ENCODE peak calls at places on chromosomes 7 and 10, in ten cellular contexts. T is mammary epithelial cell; L is GM12878; W is WTC11; S is activated CD8-positive, alpha-beta T cell treated with anti-CD3 and anti-CD28 coated beads for 36 hours; B is HL-60; Q is RWPE1; U is Calu3; F is astrocyte of the spinal cord; X is AG09319. C is an unnamed sample.
A peak's percentile ranks its signal among the peaks of the same experiment; 100 is the strongest.

GRCh38 chr7:70506463-70506862 is 625.5 kb upstream of the GALNT17 start:
- DNase-seq in S (peak; percentile 20), Q (no peak), T (no peak), X (no peak), U (no peak), L (no peak), F (no peak), B (no peak), W (peak; percentile 42), C (no peak)

GRCh38 chr7:4185736-4186512 is 496.2 kb upstream of the FOXK1 start:
- DNase-seq in X (no peak), S (no peak), T (no peak), B (no peak), Q (no peak), U (no peak), W (no peak), F (no peak), L (no peak), C (no peak)

GRCh38 chr7:154898973-154899855 is 103.7 kb downstream of the PAXIP1 start:
- DNase-seq in X (no peak), S (no peak), Q (no peak), F (no peak), L (no peak), U (no peak), B (no peak), T (no peak), W (no peak), C (no peak)

GRCh38 chr10:112402917-112403316 is 29.0 kb downstream of the ACSL5 start:
- DNase-seq in U (no peak), W (no peak), B (no peak), Q (no peak), F (no peak), S (no peak), X (no peak), L (no peak), T (no peak), C (no peak)

GRCh38 chr10:76329891-76330575 is 898.6 kb downstream of the LRMDA start:
- DNase-seq in X (no peak), F (peak; percentile 54), Q (peak; percentile 68), U (no peak), T (peak; percentile 54), L (no peak), S (no peak), B (no peak), W (no peak), C (no peak)

GRCh38 chr10:77274046-77274795 is 363.4 kb downstream of the KCNMA1 start:
- DNase-seq in W (no peak), T (peak; percentile 80), U (no peak), Q (peak; percentile 59), B (no peak), S (no peak), L (no peak), F (no peak), X (no peak), C (no peak)

GRCh38 chr7:10100572-10100971 is 873.1 kb upstream of the PHF14 start:
- DNase-seq in F (no peak), X (no peak), L (no peak), B (no peak), S (no peak), Q (no peak), U (no peak), W (no peak), T (no peak), C (no peak)

GRCh38 chr7:7898155-7898554 is 70.4 kb upstream of the GLCCI1 start:
- DNase-seq in L (no peak), S (no peak), X (no peak), T (no peak), U (no peak), Q (no peak), F (no peak), W (no peak), B (no peak), C (no peak)

DNA sequence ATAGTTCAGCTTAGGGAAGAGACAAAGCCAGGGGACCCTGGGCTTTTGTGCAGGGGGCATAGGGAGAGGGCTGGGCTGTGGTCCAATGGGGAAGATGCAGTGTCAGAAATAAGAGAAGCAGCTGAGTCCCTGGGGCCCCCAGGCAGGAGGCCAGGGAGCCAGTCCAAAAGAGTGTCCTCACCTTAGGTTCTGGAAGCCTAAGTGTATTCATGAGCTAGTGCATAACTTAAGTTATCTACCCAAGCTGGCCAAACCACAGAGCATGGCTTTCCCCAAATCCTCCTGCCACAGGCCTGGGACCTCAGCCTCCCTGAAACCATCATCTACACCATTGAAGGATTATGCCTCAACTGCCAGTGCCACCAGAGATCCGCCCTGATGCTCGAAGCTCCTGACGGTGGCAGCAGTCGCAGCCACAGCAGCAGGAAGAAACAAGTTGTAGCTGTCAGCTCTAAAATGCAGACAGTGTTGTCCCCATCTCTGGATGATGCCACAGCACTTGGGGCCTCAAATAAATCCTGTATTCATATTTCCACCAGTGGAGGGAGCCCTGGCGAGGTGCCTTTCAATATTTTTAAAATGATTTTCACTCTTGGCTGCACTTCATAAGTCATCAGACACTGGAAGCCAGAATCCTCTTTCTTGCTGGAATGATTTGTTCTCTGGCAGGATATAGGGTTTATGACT is 574.6 kb downstream of the GRID1 start:
- DNase-seq in T (no peak), S (peak; percentile 7), W (no peak), F (peak; percentile 1), X (no peak), B (no peak), U (peak; percentile 6), L (no peak), Q (no peak), C (no peak)
- TF ChIP-seq CTCF in T (no peak), S (no peak), W (no peak), F (peak; percentile 14), X (no peak), B (no peak), U (no peak), L (peak; percentile 31), Q (no peak), C (no peak)

GRCh38 chr10:86135191-86135590 is 231.4 kb downstream of the GRID1 start:
- DNase-seq in T (no peak), B (no peak), S (no peak), W (no peak), Q (no peak), L (no peak), X (no peak), F (no peak), U (no peak), C (no peak)

GRCh38 chr10:86138551-86139065 is 228.0 kb downstream of the GRID1 start:
- DNase-seq in F (no peak), T (no peak), U (no peak), X (no peak), B (no peak), L (no peak), Q (no peak), W (no peak), S (no peak), C (no peak)

GRCh38 chr10:86141896-86142295 is 224.7 kb downstream of the GRID1 start:
- DNase-seq in T (no peak), B (no peak), S (no peak), Q (no peak), W (no peak), U (no peak), X (no peak), F (no peak), L (no peak), C (no peak)

GRCh38 chr10:86137561-86137960 is 229.0 kb downstream of the GRID1 start:
- DNase-seq in L (no peak), U (no peak), F (no peak), B (no peak), S (no peak), T (no peak), X (no peak), W (no peak), Q (no peak), C (no peak)

GRCh38 chr10:86139066-86139657 is 227.4 kb downstream of the GRID1 start:
- DNase-seq in B (peak; percentile 1), F (no peak), W (peak; percentile 72), U (peak; percentile 13), X (no peak), T (no peak), L (no peak), Q (peak; percentile 32), S (peak; percentile 27), C (no peak)
- TF ChIP-seq CTCF in B (peak; percentile 78), F (no peak), W (peak; percentile 80), U (no peak), X (no peak), T (no peak), L (peak; percentile 58), Q (peak; percentile 21), S (peak; percentile 43), C (no peak)

DNA sequence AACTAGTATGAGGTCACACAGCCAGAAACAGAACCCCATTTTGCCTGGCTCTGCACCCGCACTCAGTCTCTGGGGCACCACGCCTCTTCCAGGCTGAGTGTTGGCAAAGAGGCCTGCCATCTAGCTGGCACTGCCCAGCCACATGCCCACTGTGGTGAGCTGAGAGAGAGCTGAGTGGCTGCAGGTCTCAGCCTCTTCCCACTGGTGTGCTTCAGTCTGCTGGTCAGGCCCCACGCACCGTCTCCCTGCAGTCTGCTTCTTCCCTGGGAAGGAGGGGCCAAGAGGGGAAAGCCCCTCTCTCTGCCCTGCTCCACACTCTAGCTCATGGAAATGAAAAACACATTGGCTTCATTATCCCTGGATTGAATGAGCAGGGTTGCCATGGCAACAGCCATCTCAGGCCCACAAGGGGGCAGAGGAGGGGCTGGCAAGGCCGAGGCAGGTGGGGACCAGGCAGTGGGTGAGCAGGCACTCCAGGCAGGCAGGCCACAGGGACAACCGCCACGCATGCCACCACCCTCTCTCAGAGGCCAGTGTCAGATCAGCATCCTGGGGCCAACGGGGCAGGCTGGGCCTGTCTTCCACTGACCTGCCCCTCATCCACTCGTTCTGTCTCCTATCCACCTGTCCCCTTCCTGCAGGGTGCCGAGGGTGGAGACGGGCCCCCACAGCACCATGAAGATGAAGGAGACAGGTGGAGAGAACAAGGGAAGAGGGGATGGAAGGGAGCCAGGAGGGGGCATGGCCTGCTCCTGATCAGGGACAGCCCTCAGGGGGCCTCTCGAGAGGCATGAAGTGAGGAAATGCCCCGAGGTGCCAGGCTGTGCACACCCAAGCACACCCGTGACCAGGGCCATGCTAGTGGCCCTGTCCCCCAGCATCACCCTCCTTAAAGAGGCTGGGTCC is 110.9 kb downstream of the ZMIZ1 start:
- DNase-seq in S (no peak), U (peak; percentile 20), L (no peak), Q (no peak), W (peak; percentile 56), F (peak; percentile 27), B (no peak), X (no peak), T (no peak), C (no peak)
- TF ChIP-seq CTCF in S (no peak), U (no peak), L (no peak), Q (no peak), W (no peak), F (no peak), B (no peak), X (peak; percentile 21), T (no peak), C (no peak)

DNA sequence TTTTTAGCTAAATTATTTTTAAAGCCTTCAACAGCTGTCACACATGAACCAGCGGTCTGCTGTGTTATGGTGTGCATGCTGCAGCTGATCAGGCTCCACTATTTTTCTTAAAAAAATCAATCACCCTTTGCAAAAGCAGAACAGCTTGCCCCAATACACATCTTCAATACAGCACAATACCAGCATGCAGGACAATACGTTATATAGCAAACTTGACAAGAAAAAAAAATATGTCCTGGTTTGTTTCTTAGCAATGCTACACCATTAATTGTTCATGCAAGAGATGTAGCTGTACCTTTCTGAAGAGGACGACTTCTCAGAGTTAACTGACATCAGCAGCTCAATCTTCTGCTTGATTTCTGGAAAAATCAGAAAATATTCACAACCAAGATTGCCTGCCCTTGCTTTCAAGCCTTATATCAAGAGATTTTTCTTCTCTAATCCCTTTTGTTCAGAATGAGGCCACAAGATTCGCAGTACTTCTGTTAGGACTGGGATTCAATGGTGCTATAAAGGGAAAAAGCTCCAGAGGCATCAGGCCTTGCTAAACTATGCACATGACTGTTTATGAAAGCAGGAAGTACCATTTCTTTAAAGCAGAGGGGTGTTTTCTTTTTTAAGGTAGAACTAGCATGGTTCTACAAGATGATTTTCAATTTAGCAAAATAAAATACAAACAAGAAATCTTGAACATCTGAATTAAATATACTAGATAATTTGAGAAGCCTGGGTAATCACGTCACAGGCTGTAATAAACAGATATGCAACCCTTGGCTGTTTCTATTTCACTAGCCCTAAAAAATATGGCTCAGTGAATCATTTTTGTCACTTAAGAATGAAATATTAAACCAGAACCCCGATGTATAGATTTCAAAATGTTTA is 120.0 kb downstream of the SRPK2 start:
- DNase-seq in B (peak; percentile 21), T (peak; percentile 62), W (no peak), X (peak; percentile 44), Q (peak; percentile 63), S (no peak), F (peak; percentile 77), U (no peak), L (no peak), C (no peak)
- TF ChIP-seq CTCF in B (no peak), T (no peak), W (no peak), X (no peak), Q (no peak), S (no peak), F (no peak), U (no peak), L (no peak), C (no peak)

C was measured in activated B cell treated with CpG ODN at 0.5 μM for 24 hours.